ENCODE peak calls at places on chromosome 14, in eight cellular contexts. One of them, this sample, is unnamed. For H3K4me1, the result is how much of the 10 kb centered on the place peaks cover.

GRCh38 chr14:93059917-93060545 is 55.7 kb downstream of the ITPK1 start:
- DNase-seq in IMR-90: no peak
- DNase-seq in ascending aorta: no peak
- DNase-seq in effector memory CD4-positive, alpha-beta T cell: no peak
- DNase-seq in thoracic aorta: no peak
- DNase-seq in fibroblast of lung: no peak
- DNase-seq in heart right ventricle: no peak
- DNase-seq in colonic mucosa: no peak
- DNase-seq in this sample: no peak

GRCh38 chr14:92704821-92705220 is 43.6 kb downstream of the LGMN start:
- DNase-seq in thoracic aorta: no peak
- DNase-seq in ascending aorta: no peak
- DNase-seq in heart right ventricle: no peak
- DNase-seq in fibroblast of lung: no peak
- DNase-seq in colonic mucosa: no peak
- DNase-seq in IMR-90: no peak
- DNase-seq in effector memory CD4-positive, alpha-beta T cell: no peak
- DNase-seq in this sample: no peak

GRCh38 chr14:28773917-28774691 is 7.5 kb downstream of the FOXG1 start:
- DNase-seq in colonic mucosa: no peak
- DNase-seq in ascending aorta: no peak
- DNase-seq in IMR-90: peak
- DNase-seq in thoracic aorta: no peak
- DNase-seq in effector memory CD4-positive, alpha-beta T cell: no peak
- DNase-seq in fibroblast of lung: peak
- DNase-seq in heart right ventricle: no peak
- DNase-seq in this sample: no peak

GRCh38 chr14:76067536-76067935 is 82.0 kb downstream of the IFT43 start:
- DNase-seq in colonic mucosa: no peak
- DNase-seq in ascending aorta: no peak
- DNase-seq in thoracic aorta: no peak
- DNase-seq in effector memory CD4-positive, alpha-beta T cell: no peak
- DNase-seq in fibroblast of lung: no peak
- DNase-seq in heart right ventricle: no peak
- DNase-seq in IMR-90: no peak
- DNase-seq in this sample: no peak

GRCh38 chr14:74620497-74620921 is 8.5 kb upstream of the LTBP2 start:
- DNase-seq in thoracic aorta: no peak
- DNase-seq in colonic mucosa: no peak
- DNase-seq in effector memory CD4-positive, alpha-beta T cell: no peak
- DNase-seq in fibroblast of lung: peak
- DNase-seq in ascending aorta: no peak
- DNase-seq in heart right ventricle: no peak
- DNase-seq in IMR-90: peak
- DNase-seq in this sample: no peak

GRCh38 chr14:104753528-104754212 is 723 bp downstream of the SIVA1 start:
- DNase-seq in fibroblast of lung: no peak
- DNase-seq in colonic mucosa: peak
- DNase-seq in ascending aorta: no peak
- DNase-seq in IMR-90: no peak
- DNase-seq in thoracic aorta: no peak
- DNase-seq in heart right ventricle: no peak
- DNase-seq in effector memory CD4-positive, alpha-beta T cell: peak
- DNase-seq in this sample: peak

GRCh38 chr14:64625363-64626232 is 75.8 kb downstream of the PPP1R36 start:
- DNase-seq in effector memory CD4-positive, alpha-beta T cell: no peak
- DNase-seq in ascending aorta: no peak
- DNase-seq in thoracic aorta: no peak
- DNase-seq in heart right ventricle: no peak
- DNase-seq in colonic mucosa: no peak
- DNase-seq in IMR-90: no peak
- DNase-seq in fibroblast of lung: no peak
- DNase-seq in this sample: no peak

GRCh38 chr14:106308839-106309389 is 782.5 kb downstream of the TMEM121 start:
- DNase-seq in ascending aorta: no peak
- DNase-seq in fibroblast of lung: no peak
- DNase-seq in effector memory CD4-positive, alpha-beta T cell: peak
- DNase-seq in IMR-90: no peak
- DNase-seq in thoracic aorta: no peak
- DNase-seq in heart right ventricle: no peak
- DNase-seq in colonic mucosa: peak
- DNase-seq in this sample: peak

GRCh38 chr14:31159682-31160296 is 47.8 kb downstream of the HECTD1 start:
- DNase-seq in fibroblast of lung: peak
- DNase-seq in IMR-90: peak
- DNase-seq in ascending aorta: no peak
- DNase-seq in colonic mucosa: peak
- DNase-seq in effector memory CD4-positive, alpha-beta T cell: no peak
- DNase-seq in thoracic aorta: no peak
- DNase-seq in heart right ventricle: no peak
- DNase-seq in this sample: no peak

GRCh38 chr14:56208520-56208919 is 90.3 kb downstream of the PELI2 start:
- DNase-seq in colonic mucosa: no peak
- DNase-seq in effector memory CD4-positive, alpha-beta T cell: no peak
- DNase-seq in thoracic aorta: no peak
- DNase-seq in IMR-90: no peak
- DNase-seq in fibroblast of lung: no peak
- DNase-seq in heart right ventricle: no peak
- DNase-seq in ascending aorta: no peak
- DNase-seq in this sample: no peak

GRCh38 chr14:34867199-34867598 is 8.0 kb downstream of the BAZ1A start:
- DNase-seq in heart right ventricle: no peak
- DNase-seq in ascending aorta: no peak
- DNase-seq in effector memory CD4-positive, alpha-beta T cell: no peak
- DNase-seq in colonic mucosa: no peak
- DNase-seq in fibroblast of lung: no peak
- DNase-seq in thoracic aorta: no peak
- DNase-seq in IMR-90: no peak
- DNase-seq in this sample: no peak

GRCh38 chr14:70254476-70254961 is 65.8 kb upstream of the SLC8A3 start:
- DNase-seq in IMR-90: peak
- DNase-seq in effector memory CD4-positive, alpha-beta T cell: no peak
- DNase-seq in heart right ventricle: no peak
- DNase-seq in fibroblast of lung: peak
- DNase-seq in colonic mucosa: peak
- DNase-seq in ascending aorta: no peak
- DNase-seq in thoracic aorta: no peak
- DNase-seq in this sample: no peak

GRCh38 chr14:76502219-76502618 is 126.3 kb downstream of the ESRRB start:
- DNase-seq in fibroblast of lung: no peak
- DNase-seq in IMR-90: no peak
- DNase-seq in effector memory CD4-positive, alpha-beta T cell: no peak
- DNase-seq in colonic mucosa: no peak
- DNase-seq in heart right ventricle: no peak
- DNase-seq in thoracic aorta: no peak
- DNase-seq in ascending aorta: no peak
- DNase-seq in this sample: no peak

GRCh38 chr14:43687866-43688265 is 819.2 kb downstream of the FSCB start:
- DNase-seq in ascending aorta: no peak
- DNase-seq in thoracic aorta: no peak
- DNase-seq in effector memory CD4-positive, alpha-beta T cell: no peak
- DNase-seq in fibroblast of lung: peak
- DNase-seq in IMR-90: peak
- DNase-seq in heart right ventricle: no peak
- DNase-seq in colonic mucosa: no peak
- DNase-seq in this sample: no peak

GRCh38 chr14:89537911-89538310 is 120.9 kb upstream of the FOXN3 start:
- DNase-seq in fibroblast of lung: no peak
- DNase-seq in colonic mucosa: no peak
- DNase-seq in thoracic aorta: no peak
- DNase-seq in ascending aorta: no peak
- DNase-seq in heart right ventricle: no peak
- DNase-seq in IMR-90: no peak
- DNase-seq in effector memory CD4-positive, alpha-beta T cell: no peak
- DNase-seq in this sample: no peak

GRCh38 chr14:74663884-74664283 is 49.0 kb downstream of the AREL1 start:
- DNase-seq in heart right ventricle: peak
- DNase-seq in thoracic aorta: no peak
- DNase-seq in fibroblast of lung: no peak
- DNase-seq in effector memory CD4-positive, alpha-beta T cell: no peak
- DNase-seq in ascending aorta: no peak
- DNase-seq in colonic mucosa: no peak
- DNase-seq in IMR-90: no peak
- DNase-seq in this sample: no peak

GRCh38 chr14:80772504-80772903 is 169.0 kb downstream of the CEP128 start:
- DNase-seq in IMR-90: no peak
- DNase-seq in fibroblast of lung: no peak
- DNase-seq in heart right ventricle: no peak
- DNase-seq in thoracic aorta: no peak
- DNase-seq in effector memory CD4-positive, alpha-beta T cell: no peak
- DNase-seq in ascending aorta: no peak
- DNase-seq in colonic mucosa: no peak
- DNase-seq in this sample: no peak

GRCh38 chr14:59583755-59584154 is 7.1 kb upstream of the CCDC175 start:
- DNase-seq in ascending aorta: no peak
- DNase-seq in colonic mucosa: no peak
- DNase-seq in IMR-90: peak
- DNase-seq in heart right ventricle: no peak
- DNase-seq in fibroblast of lung: peak
- DNase-seq in thoracic aorta: no peak
- DNase-seq in effector memory CD4-positive, alpha-beta T cell: no peak
- DNase-seq in this sample: no peak

GRCh38 chr14:59870277-59871165 is at the start of gene RTN1:
- DNase-seq in colonic mucosa: peak
- DNase-seq in ascending aorta: no peak
- DNase-seq in fibroblast of lung: peak
- DNase-seq in thoracic aorta: peak
- DNase-seq in heart right ventricle: peak
- DNase-seq in IMR-90: peak
- DNase-seq in effector memory CD4-positive, alpha-beta T cell: no peak
- DNase-seq in this sample: no peak

GRCh38 chr14:41280745-41281144 is 325.9 kb upstream of the LRFN5 start:
- DNase-seq in fibroblast of lung: peak
- DNase-seq in effector memory CD4-positive, alpha-beta T cell: no peak
- DNase-seq in heart right ventricle: no peak
- DNase-seq in colonic mucosa: no peak
- DNase-seq in thoracic aorta: no peak
- DNase-seq in ascending aorta: no peak
- DNase-seq in IMR-90: no peak
- DNase-seq in this sample: no peak

GRCh38 chr14:41289025-41289424 is 317.7 kb upstream of the LRFN5 start:
- DNase-seq in heart right ventricle: no peak
- DNase-seq in thoracic aorta: no peak
- DNase-seq in fibroblast of lung: no peak
- DNase-seq in colonic mucosa: no peak
- DNase-seq in ascending aorta: no peak
- DNase-seq in effector memory CD4-positive, alpha-beta T cell: no peak
- DNase-seq in IMR-90: no peak
- DNase-seq in this sample: no peak

GRCh38 chr14:41285193-41285748 is 321.4 kb upstream of the LRFN5 start:
- DNase-seq in ascending aorta: no peak
- DNase-seq in fibroblast of lung: peak
- DNase-seq in thoracic aorta: no peak
- DNase-seq in effector memory CD4-positive, alpha-beta T cell: no peak
- DNase-seq in IMR-90: peak
- DNase-seq in heart right ventricle: peak
- DNase-seq in colonic mucosa: no peak
- DNase-seq in this sample: no peak
- H3K27ac ChIP-seq in ascending aorta: no peak
- H3K27ac ChIP-seq in fibroblast of lung: no peak
- H3K27ac ChIP-seq in thoracic aorta: no peak
- H3K27ac ChIP-seq in effector memory CD4-positive, alpha-beta T cell: no peak
- H3K27ac ChIP-seq in IMR-90: no peak
- H3K27ac ChIP-seq in heart right ventricle: no peak
- H3K27ac ChIP-seq in colonic mucosa: no peak
- H3K27ac ChIP-seq in this sample: no peak

DNA sequence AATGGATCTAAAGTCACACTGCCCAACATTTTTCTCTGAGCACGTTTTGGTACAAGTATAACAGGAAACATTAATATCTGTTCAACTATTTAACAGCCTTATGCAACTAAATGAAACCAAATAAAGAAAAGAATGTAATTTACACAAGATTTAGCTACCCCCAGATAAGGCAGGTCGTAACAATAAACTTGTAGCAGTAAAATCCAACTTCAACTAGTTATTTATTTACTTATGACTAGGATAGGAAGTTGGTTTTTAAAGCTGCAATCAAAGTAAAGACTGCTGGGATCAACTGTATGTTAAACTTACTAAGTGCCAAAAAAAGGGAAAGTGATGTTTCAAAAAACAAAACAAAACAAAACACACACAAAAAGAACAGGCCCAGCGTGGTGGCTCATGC is 30.9 kb downstream of the FERMT2 start:
- DNase-seq in ascending aorta: no peak
- DNase-seq in heart right ventricle: no peak
- DNase-seq in IMR-90: peak
- DNase-seq in colonic mucosa: no peak
- DNase-seq in effector memory CD4-positive, alpha-beta T cell: no peak
- DNase-seq in thoracic aorta: no peak
- DNase-seq in fibroblast of lung: peak
- DNase-seq in this sample: no peak
- H3K4me1 ChIP-seq in ascending aorta: under half
- H3K4me1 ChIP-seq in heart right ventricle: under half
- H3K4me1 ChIP-seq in IMR-90: under half
- H3K4me1 ChIP-seq in colonic mucosa: under half
- H3K4me1 ChIP-seq in effector memory CD4-positive, alpha-beta T cell: under half
- H3K4me1 ChIP-seq in thoracic aorta: half or more
- H3K4me1 ChIP-seq in fibroblast of lung: under half
- H3K4me1 ChIP-seq in this sample: under half

DNA sequence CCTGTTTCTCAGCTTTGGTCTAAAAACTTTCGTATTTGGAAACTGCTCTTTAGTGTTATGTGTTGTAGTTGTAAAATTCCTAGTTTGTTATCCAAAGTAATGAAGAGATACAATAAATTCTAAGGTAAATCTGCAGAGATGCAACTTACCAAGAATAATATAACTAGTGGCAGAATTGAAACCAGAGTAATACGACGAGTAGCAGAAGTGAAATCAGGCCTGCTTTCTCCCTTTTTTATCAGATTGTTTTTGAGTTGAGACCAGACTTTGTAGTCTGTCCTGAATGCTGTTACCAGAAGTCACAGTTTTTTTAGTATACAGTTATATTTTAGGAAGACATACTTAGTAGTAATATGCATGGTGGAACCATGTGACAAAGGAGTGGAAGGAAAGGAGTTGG is 12.5 kb downstream of the PAPOLA start:
- DNase-seq in heart right ventricle: no peak
- DNase-seq in ascending aorta: no peak
- DNase-seq in colonic mucosa: no peak
- DNase-seq in thoracic aorta: no peak
- DNase-seq in effector memory CD4-positive, alpha-beta T cell: no peak
- DNase-seq in IMR-90: no peak
- DNase-seq in fibroblast of lung: no peak
- DNase-seq in this sample: no peak
- H3K27ac ChIP-seq in heart right ventricle: no peak
- H3K27ac ChIP-seq in ascending aorta: no peak
- H3K27ac ChIP-seq in colonic mucosa: no peak
- H3K27ac ChIP-seq in thoracic aorta: no peak
- H3K27ac ChIP-seq in effector memory CD4-positive, alpha-beta T cell: no peak
- H3K27ac ChIP-seq in IMR-90: no peak
- H3K27ac ChIP-seq in fibroblast of lung: no peak
- H3K27ac ChIP-seq in this sample: no peak

DNA sequence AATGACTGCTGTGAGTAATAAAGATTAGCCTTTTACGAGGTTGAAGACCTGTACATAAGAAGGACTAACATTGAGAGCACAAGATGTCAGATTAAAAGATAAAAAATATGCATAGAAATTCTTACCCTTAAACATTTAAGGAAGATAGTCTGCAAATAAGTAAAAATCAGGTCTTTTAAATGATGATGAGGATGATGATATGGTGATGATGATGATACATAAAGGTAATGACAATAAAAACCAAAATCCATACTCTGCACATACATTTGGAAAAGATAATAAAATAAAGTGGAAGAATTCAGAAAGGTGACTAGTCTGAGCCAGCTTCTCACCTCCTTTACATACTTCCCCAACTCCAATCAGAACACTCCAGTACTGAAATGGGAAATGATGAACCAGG is 124.5 kb downstream of the PTCSC3 start:
- DNase-seq in effector memory CD4-positive, alpha-beta T cell: no peak
- DNase-seq in fibroblast of lung: no peak
- DNase-seq in colonic mucosa: no peak
- DNase-seq in IMR-90: no peak
- DNase-seq in heart right ventricle: no peak
- DNase-seq in ascending aorta: no peak
- DNase-seq in thoracic aorta: no peak
- DNase-seq in this sample: no peak
- H3K4me1 ChIP-seq in effector memory CD4-positive, alpha-beta T cell: under half
- H3K4me1 ChIP-seq in fibroblast of lung: under half
- H3K4me1 ChIP-seq in colonic mucosa: under half
- H3K4me1 ChIP-seq in IMR-90: under half
- H3K4me1 ChIP-seq in heart right ventricle: under half
- H3K4me1 ChIP-seq in ascending aorta: under half
- H3K4me1 ChIP-seq in thoracic aorta: under half
- H3K4me1 ChIP-seq in this sample: under half